ENCODE peak calls at places on chromosomes 3 and 15, in ten cellular contexts. One of them, this sample, is unnamed.

GRCh38 chr15:72511536-72511935 is 37.4 kb downstream of the ARIH1 start:
- DNase-seq in CD4-positive, CD25-positive, alpha-beta regulatory T cell: no peak
- DNase-seq in transverse colon: no peak
- DNase-seq in osteoblast: no peak
- DNase-seq in fibroblast of lung: peak; percentile 55
- DNase-seq in Panc1: no peak
- DNase-seq in fibroblast of mammary gland: peak; percentile 57
- DNase-seq in IMR-90: no peak
- DNase-seq in upper lobe of right lung: no peak
- DNase-seq in PC-9: no peak
- DNase-seq in this sample: no peak

GRCh38 chr15:50854594-50855490 is 53.6 kb upstream of the AP4E1 start:
- DNase-seq in CD4-positive, CD25-positive, alpha-beta regulatory T cell: no peak
- DNase-seq in transverse colon: no peak
- DNase-seq in osteoblast: no peak
- DNase-seq in fibroblast of lung: no peak
- DNase-seq in Panc1: no peak
- DNase-seq in fibroblast of mammary gland: no peak
- DNase-seq in IMR-90: peak; percentile 11
- DNase-seq in upper lobe of right lung: no peak
- DNase-seq in PC-9: peak; percentile 95
- DNase-seq in this sample: no peak

GRCh38 chr15:63772531-63772930 is 61.2 kb downstream of the HERC1 start:
- DNase-seq in CD4-positive, CD25-positive, alpha-beta regulatory T cell: no peak
- DNase-seq in transverse colon: no peak
- DNase-seq in osteoblast: no peak
- DNase-seq in fibroblast of lung: no peak
- DNase-seq in Panc1: no peak
- DNase-seq in fibroblast of mammary gland: no peak
- DNase-seq in IMR-90: no peak
- DNase-seq in upper lobe of right lung: no peak
- DNase-seq in PC-9: no peak
- DNase-seq in this sample: no peak

GRCh38 chr3:46965151-46965550 is 11.4 kb downstream of the CCDC12 start:
- DNase-seq in CD4-positive, CD25-positive, alpha-beta regulatory T cell: no peak
- DNase-seq in transverse colon: peak; percentile 20
- DNase-seq in osteoblast: no peak
- DNase-seq in fibroblast of lung: no peak
- DNase-seq in Panc1: no peak
- DNase-seq in fibroblast of mammary gland: no peak
- DNase-seq in IMR-90: no peak
- DNase-seq in upper lobe of right lung: no peak
- DNase-seq in PC-9: peak; percentile 49
- DNase-seq in this sample: no peak

GRCh38 chr15:79635897-79636596 is 203.9 kb downstream of the MINAR1 start:
- DNase-seq in CD4-positive, CD25-positive, alpha-beta regulatory T cell: no peak
- DNase-seq in transverse colon: no peak
- DNase-seq in osteoblast: no peak
- DNase-seq in fibroblast of lung: peak; percentile 61
- DNase-seq in Panc1: no peak
- DNase-seq in fibroblast of mammary gland: peak; percentile 40
- DNase-seq in IMR-90: peak; percentile 14
- DNase-seq in upper lobe of right lung: no peak
- DNase-seq in PC-9: no peak
- DNase-seq in this sample: no peak

GRCh38 chr3:47605646-47606045 is 27.0 kb upstream of the CSPG5 start:
- DNase-seq in CD4-positive, CD25-positive, alpha-beta regulatory T cell: no peak
- DNase-seq in transverse colon: no peak
- DNase-seq in osteoblast: no peak
- DNase-seq in fibroblast of lung: peak; percentile 74
- DNase-seq in Panc1: no peak
- DNase-seq in fibroblast of mammary gland: peak; percentile 32
- DNase-seq in IMR-90: peak; percentile 78
- DNase-seq in upper lobe of right lung: no peak
- DNase-seq in PC-9: no peak
- DNase-seq in this sample: no peak

GRCh38 chr3:121663171-121663847 is 2.6 kb upstream of the HCLS1 start:
- DNase-seq in CD4-positive, CD25-positive, alpha-beta regulatory T cell: no peak
- DNase-seq in transverse colon: no peak
- DNase-seq in osteoblast: no peak
- DNase-seq in fibroblast of lung: no peak
- DNase-seq in Panc1: no peak
- DNase-seq in fibroblast of mammary gland: no peak
- DNase-seq in IMR-90: no peak
- DNase-seq in upper lobe of right lung: no peak
- DNase-seq in PC-9: no peak
- DNase-seq in this sample: peak; percentile 18

GRCh38 chr3:144142151-144142855 is 170.7 kb downstream of the DIPK2A start:
- DNase-seq in CD4-positive, CD25-positive, alpha-beta regulatory T cell: no peak
- DNase-seq in transverse colon: no peak
- DNase-seq in osteoblast: peak; percentile 88
- DNase-seq in fibroblast of lung: peak; percentile 60
- DNase-seq in Panc1: no peak
- DNase-seq in fibroblast of mammary gland: peak; percentile 50
- DNase-seq in IMR-90: peak; percentile 82
- DNase-seq in upper lobe of right lung: no peak
- DNase-seq in PC-9: no peak
- DNase-seq in this sample: peak; percentile 41

GRCh38 chr3:127634653-127635052 is 5.7 kb downstream of the PODXL2 start:
- DNase-seq in CD4-positive, CD25-positive, alpha-beta regulatory T cell: no peak
- DNase-seq in transverse colon: no peak
- DNase-seq in osteoblast: no peak
- DNase-seq in fibroblast of lung: no peak
- DNase-seq in Panc1: no peak
- DNase-seq in fibroblast of mammary gland: no peak
- DNase-seq in IMR-90: no peak
- DNase-seq in upper lobe of right lung: no peak
- DNase-seq in PC-9: no peak
- DNase-seq in this sample: no peak

GRCh38 chr3:8649757-8650156 is 5.2 kb upstream of the SSUH2 start:
- DNase-seq in CD4-positive, CD25-positive, alpha-beta regulatory T cell: no peak
- DNase-seq in transverse colon: no peak
- DNase-seq in osteoblast: peak; percentile 62
- DNase-seq in fibroblast of lung: no peak
- DNase-seq in Panc1: no peak
- DNase-seq in fibroblast of mammary gland: no peak
- DNase-seq in IMR-90: no peak
- DNase-seq in upper lobe of right lung: no peak
- DNase-seq in PC-9: no peak
- DNase-seq in this sample: no peak

GRCh38 chr15:45276851-45277250 is 24.8 kb downstream of the SLC28A2 start:
- DNase-seq in CD4-positive, CD25-positive, alpha-beta regulatory T cell: peak; percentile 12
- DNase-seq in transverse colon: no peak
- DNase-seq in osteoblast: peak; percentile 78
- DNase-seq in fibroblast of lung: peak; percentile 22
- DNase-seq in Panc1: no peak
- DNase-seq in fibroblast of mammary gland: peak; percentile 47
- DNase-seq in IMR-90: peak; percentile 21
- DNase-seq in upper lobe of right lung: no peak
- DNase-seq in PC-9: no peak
- DNase-seq in this sample: peak; percentile 44

GRCh38 chr3:120566243-120566980 is 29.7 kb upstream of the NDUFB4 start:
- DNase-seq in CD4-positive, CD25-positive, alpha-beta regulatory T cell: no peak
- DNase-seq in transverse colon: no peak
- DNase-seq in osteoblast: no peak
- DNase-seq in fibroblast of lung: no peak
- DNase-seq in Panc1: no peak
- DNase-seq in fibroblast of mammary gland: no peak
- DNase-seq in IMR-90: no peak
- DNase-seq in upper lobe of right lung: no peak
- DNase-seq in PC-9: no peak
- DNase-seq in this sample: no peak

GRCh38 chr3:52897130-52898109 is at the start of gene STIMATE:
- DNase-seq in CD4-positive, CD25-positive, alpha-beta regulatory T cell: peak; percentile 92
- DNase-seq in transverse colon: peak; percentile 91
- DNase-seq in osteoblast: peak; percentile 99
- DNase-seq in fibroblast of lung: peak; percentile 79
- DNase-seq in Panc1: no peak
- DNase-seq in fibroblast of mammary gland: peak; percentile 66
- DNase-seq in IMR-90: peak; percentile 73
- DNase-seq in upper lobe of right lung: peak; percentile 96
- DNase-seq in PC-9: peak; percentile 63
- DNase-seq in this sample: peak; percentile 91

GRCh38 chr15:71332605-71333004 is 217.3 kb downstream of the THSD4 start:
- DNase-seq in CD4-positive, CD25-positive, alpha-beta regulatory T cell: no peak
- DNase-seq in transverse colon: no peak
- DNase-seq in osteoblast: no peak
- DNase-seq in fibroblast of lung: peak; percentile 80
- DNase-seq in Panc1: no peak
- DNase-seq in fibroblast of mammary gland: no peak
- DNase-seq in IMR-90: peak; percentile 89
- DNase-seq in upper lobe of right lung: no peak
- DNase-seq in PC-9: no peak
- DNase-seq in this sample: no peak

GRCh38 chr3:183100376-183100775 is 1.1 kb upstream of the MCCC1 start:
- DNase-seq in CD4-positive, CD25-positive, alpha-beta regulatory T cell: no peak
- DNase-seq in transverse colon: no peak
- DNase-seq in osteoblast: no peak
- DNase-seq in fibroblast of lung: no peak
- DNase-seq in Panc1: no peak
- DNase-seq in fibroblast of mammary gland: peak; percentile 24
- DNase-seq in IMR-90: peak; percentile 60
- DNase-seq in upper lobe of right lung: no peak
- DNase-seq in PC-9: peak; percentile 66
- DNase-seq in this sample: peak; percentile 16

GRCh38 chr3:183099026-183099837 is at the start of gene MCCC1:
- DNase-seq in CD4-positive, CD25-positive, alpha-beta regulatory T cell: peak; percentile 99
- DNase-seq in transverse colon: peak; percentile 98
- DNase-seq in osteoblast: peak; percentile 98
- DNase-seq in fibroblast of lung: peak; percentile 99
- DNase-seq in Panc1: peak; percentile 95
- DNase-seq in fibroblast of mammary gland: peak; percentile 99
- DNase-seq in IMR-90: peak; percentile 99
- DNase-seq in upper lobe of right lung: peak; percentile 99
- DNase-seq in PC-9: peak; percentile 100
- DNase-seq in this sample: peak; percentile 98

GRCh38 chr3:183098538-183099025 is 714 bp downstream of the MCCC1 start:
- DNase-seq in CD4-positive, CD25-positive, alpha-beta regulatory T cell: peak; percentile 48
- DNase-seq in transverse colon: no peak
- DNase-seq in osteoblast: peak; percentile 68
- DNase-seq in fibroblast of lung: no peak
- DNase-seq in Panc1: no peak
- DNase-seq in fibroblast of mammary gland: peak; percentile 23
- DNase-seq in IMR-90: no peak
- DNase-seq in upper lobe of right lung: no peak
- DNase-seq in PC-9: no peak
- DNase-seq in this sample: no peak

GRCh38 chr3:183094711-183095110 is 4.6 kb downstream of the MCCC1 start:
- DNase-seq in CD4-positive, CD25-positive, alpha-beta regulatory T cell: no peak
- DNase-seq in transverse colon: no peak
- DNase-seq in osteoblast: no peak
- DNase-seq in fibroblast of lung: no peak
- DNase-seq in Panc1: no peak
- DNase-seq in fibroblast of mammary gland: no peak
- DNase-seq in IMR-90: no peak
- DNase-seq in upper lobe of right lung: no peak
- DNase-seq in PC-9: no peak
- DNase-seq in this sample: no peak

DNA sequence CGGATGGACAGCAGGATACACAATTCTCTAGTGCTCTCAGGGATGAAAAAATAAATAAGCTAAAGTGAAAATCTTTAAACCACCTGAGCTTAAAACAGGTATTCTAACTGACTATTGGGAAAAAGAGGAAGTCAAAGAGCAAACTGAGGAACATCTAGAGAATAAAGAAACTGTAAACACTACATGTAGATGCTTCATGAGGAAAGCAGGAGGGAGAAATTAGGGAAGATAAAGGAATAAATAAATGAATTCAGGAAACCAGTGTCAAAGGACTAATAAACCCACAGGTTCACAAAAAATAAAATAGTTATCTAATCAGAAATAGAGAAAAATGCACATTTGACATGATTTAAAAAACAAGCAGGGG is 525 bp upstream of the MCCC1 start:
- DNase-seq in CD4-positive, CD25-positive, alpha-beta regulatory T cell: no peak
- DNase-seq in transverse colon: no peak
- DNase-seq in osteoblast: no peak
- DNase-seq in fibroblast of lung: no peak
- DNase-seq in Panc1: no peak
- DNase-seq in fibroblast of mammary gland: no peak
- DNase-seq in IMR-90: no peak
- DNase-seq in upper lobe of right lung: no peak
- DNase-seq in PC-9: no peak
- DNase-seq in this sample: no peak
- H3K4me3 ChIP-seq in CD4-positive, CD25-positive, alpha-beta regulatory T cell: peak overlapping the region; percentile 93
- H3K4me3 ChIP-seq in transverse colon: peak overlapping the region; percentile 97
- H3K4me3 ChIP-seq in osteoblast: peak overlapping the region; percentile 92
- H3K4me3 ChIP-seq in fibroblast of lung: peak overlapping the region; percentile 91
- H3K4me3 ChIP-seq in Panc1: peak overlapping the region; percentile 93
- H3K4me3 ChIP-seq in fibroblast of mammary gland: peak overlapping the region; percentile 91
- H3K4me3 ChIP-seq in IMR-90: peak overlapping the region; percentile 9
- H3K4me3 ChIP-seq in upper lobe of right lung: peak overlapping the region; percentile 75
- H3K4me3 ChIP-seq in PC-9: peak overlapping the region; percentile 86
- H3K4me3 ChIP-seq in this sample: no peak overlapping the region

GRCh38 chr15:88324241-88325065 is 67.9 kb upstream of the NTRK3 start:
- DNase-seq in CD4-positive, CD25-positive, alpha-beta regulatory T cell: no peak
- DNase-seq in transverse colon: no peak
- DNase-seq in osteoblast: no peak
- DNase-seq in fibroblast of lung: peak; percentile 84
- DNase-seq in Panc1: no peak
- DNase-seq in fibroblast of mammary gland: peak; percentile 15
- DNase-seq in IMR-90: peak; percentile 6
- DNase-seq in upper lobe of right lung: no peak
- DNase-seq in PC-9: no peak
- DNase-seq in this sample: no peak
- H3K4me3 ChIP-seq in CD4-positive, CD25-positive, alpha-beta regulatory T cell: no peak overlapping the region
- H3K4me3 ChIP-seq in transverse colon: no peak overlapping the region
- H3K4me3 ChIP-seq in osteoblast: no peak overlapping the region
- H3K4me3 ChIP-seq in fibroblast of lung: no peak overlapping the region
- H3K4me3 ChIP-seq in Panc1: no peak overlapping the region
- H3K4me3 ChIP-seq in fibroblast of mammary gland: no peak overlapping the region
- H3K4me3 ChIP-seq in IMR-90: no peak overlapping the region
- H3K4me3 ChIP-seq in upper lobe of right lung: no peak overlapping the region
- H3K4me3 ChIP-seq in PC-9: no peak overlapping the region
- H3K4me3 ChIP-seq in this sample: no peak overlapping the region

DNA sequence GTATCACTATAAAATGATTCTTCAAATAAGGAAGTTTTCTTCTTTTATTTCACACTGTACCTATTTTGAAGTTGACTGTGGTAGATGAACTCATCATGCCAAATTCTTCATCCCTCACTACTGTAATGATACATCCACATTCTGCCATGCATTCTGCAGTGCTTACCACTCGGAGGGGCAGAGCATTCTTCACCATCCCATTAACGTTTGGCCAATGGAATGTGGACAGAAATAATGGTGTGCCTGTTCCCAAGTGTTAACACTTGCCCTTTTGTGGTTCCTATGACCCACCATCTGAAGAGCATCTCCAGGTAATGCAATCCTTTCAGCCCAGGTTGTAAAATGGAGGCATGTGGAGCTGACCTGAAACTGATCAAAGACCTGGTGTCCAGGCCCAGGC is 18.6 kb downstream of the GOLIM4 start:
- DNase-seq in CD4-positive, CD25-positive, alpha-beta regulatory T cell: no peak
- DNase-seq in transverse colon: no peak
- DNase-seq in osteoblast: no peak
- DNase-seq in fibroblast of lung: peak; percentile 62
- DNase-seq in Panc1: no peak
- DNase-seq in fibroblast of mammary gland: no peak
- DNase-seq in IMR-90: peak; percentile 37
- DNase-seq in upper lobe of right lung: no peak
- DNase-seq in PC-9: no peak
- DNase-seq in this sample: no peak
- H3K4me3 ChIP-seq in CD4-positive, CD25-positive, alpha-beta regulatory T cell: no peak overlapping the region
- H3K4me3 ChIP-seq in transverse colon: no peak overlapping the region
- H3K4me3 ChIP-seq in osteoblast: no peak overlapping the region
- H3K4me3 ChIP-seq in fibroblast of lung: no peak overlapping the region
- H3K4me3 ChIP-seq in Panc1: no peak overlapping the region
- H3K4me3 ChIP-seq in fibroblast of mammary gland: no peak overlapping the region
- H3K4me3 ChIP-seq in IMR-90: no peak overlapping the region
- H3K4me3 ChIP-seq in upper lobe of right lung: no peak overlapping the region
- H3K4me3 ChIP-seq in PC-9: no peak overlapping the region
- H3K4me3 ChIP-seq in this sample: no peak overlapping the region

GRCh38 chr3:170309044-170309443 is 48.5 kb upstream of the SKIL start:
- DNase-seq in CD4-positive, CD25-positive, alpha-beta regulatory T cell: no peak
- DNase-seq in transverse colon: no peak
- DNase-seq in osteoblast: no peak
- DNase-seq in fibroblast of lung: peak; percentile 21
- DNase-seq in Panc1: no peak
- DNase-seq in fibroblast of mammary gland: no peak
- DNase-seq in IMR-90: peak; percentile 24
- DNase-seq in upper lobe of right lung: no peak
- DNase-seq in PC-9: no peak
- DNase-seq in this sample: no peak
- H3K4me3 ChIP-seq in CD4-positive, CD25-positive, alpha-beta regulatory T cell: no peak overlapping the region
- H3K4me3 ChIP-seq in transverse colon: no peak overlapping the region
- H3K4me3 ChIP-seq in osteoblast: no peak overlapping the region
- H3K4me3 ChIP-seq in fibroblast of lung: no peak overlapping the region
- H3K4me3 ChIP-seq in Panc1: no peak overlapping the region
- H3K4me3 ChIP-seq in fibroblast of mammary gland: no peak overlapping the region
- H3K4me3 ChIP-seq in IMR-90: no peak overlapping the region
- H3K4me3 ChIP-seq in upper lobe of right lung: no peak overlapping the region
- H3K4me3 ChIP-seq in PC-9: no peak overlapping the region
- H3K4me3 ChIP-seq in this sample: no peak overlapping the region

This sample was measured in cardiac muscle cell.